ENCODE peak calls at places on chromosomes 4 and X, in seven cellular contexts. One of them, this sample, is unnamed.

GRCh38 chrX:70720721-70721120 is 187.8 kb downstream of the TEX11 start:
- DNase-seq in GM12891: no peak
- DNase-seq in SK-N-SH: no peak
- DNase-seq in transverse colon: no peak
- DNase-seq in Panc1: no peak
- DNase-seq in H1: no peak
- DNase-seq in suprapubic skin: no peak
- DNase-seq in this sample: no peak

GRCh38 chr4:3793545-3793944 is 27.4 kb downstream of the ADRA2C start:
- DNase-seq in GM12891: no peak
- DNase-seq in H1: no peak
- DNase-seq in SK-N-SH: no peak
- DNase-seq in transverse colon: no peak
- DNase-seq in Panc1: no peak
- DNase-seq in suprapubic skin: no peak
- DNase-seq in this sample: no peak

GRCh38 chrX:40573763-40574162 is 7.0 kb upstream of the ATP6AP2 start:
- DNase-seq in suprapubic skin: no peak
- DNase-seq in H1: peak; percentile 46
- DNase-seq in GM12891: no peak
- DNase-seq in Panc1: peak; percentile 35
- DNase-seq in transverse colon: no peak
- DNase-seq in SK-N-SH: no peak
- DNase-seq in this sample: no peak

GRCh38 chr4:106494066-106494465 is 125.5 kb upstream of the GIMD1 start:
- DNase-seq in GM12891: no peak
- DNase-seq in suprapubic skin: no peak
- DNase-seq in H1: no peak
- DNase-seq in Panc1: no peak
- DNase-seq in SK-N-SH: no peak
- DNase-seq in transverse colon: no peak
- DNase-seq in this sample: no peak

GRCh38 chr4:4974727-4975126 is 44.5 kb downstream of the CYTL1 start:
- DNase-seq in transverse colon: no peak
- DNase-seq in Panc1: no peak
- DNase-seq in SK-N-SH: no peak
- DNase-seq in GM12891: no peak
- DNase-seq in H1: no peak
- DNase-seq in suprapubic skin: no peak
- DNase-seq in this sample: no peak

GRCh38 chr4:1544861-1545275 is 138.6 kb upstream of the NKX1-1 start:
- DNase-seq in Panc1: no peak
- DNase-seq in transverse colon: peak; percentile 61
- DNase-seq in H1: no peak
- DNase-seq in suprapubic skin: no peak
- DNase-seq in GM12891: no peak
- DNase-seq in SK-N-SH: no peak
- DNase-seq in this sample: no peak

GRCh38 chrX:108029928-108030711 is 14.7 kb upstream of the VSIG1 start:
- DNase-seq in H1: no peak
- DNase-seq in Panc1: no peak
- DNase-seq in SK-N-SH: no peak
- DNase-seq in transverse colon: no peak
- DNase-seq in suprapubic skin: no peak
- DNase-seq in GM12891: no peak
- DNase-seq in this sample: no peak

GRCh38 chr4:34170941-34171340 is 2073.4 kb downstream of the ARAP2 start:
- DNase-seq in H1: no peak
- DNase-seq in suprapubic skin: no peak
- DNase-seq in transverse colon: no peak
- DNase-seq in SK-N-SH: no peak
- DNase-seq in Panc1: no peak
- DNase-seq in GM12891: no peak
- DNase-seq in this sample: no peak

GRCh38 chr4:99856166-99856565 is 38.1 kb downstream of the LAMTOR3 start:
- DNase-seq in suprapubic skin: no peak
- DNase-seq in SK-N-SH: no peak
- DNase-seq in Panc1: no peak
- DNase-seq in GM12891: no peak
- DNase-seq in H1: no peak
- DNase-seq in transverse colon: no peak
- DNase-seq in this sample: no peak

GRCh38 chrX:87518504-87518903 is 902 bp downstream of the KLHL4 start:
- DNase-seq in Panc1: no peak
- DNase-seq in SK-N-SH: no peak
- DNase-seq in GM12891: no peak
- DNase-seq in transverse colon: no peak
- DNase-seq in suprapubic skin: no peak
- DNase-seq in H1: no peak
- DNase-seq in this sample: no peak

GRCh38 chr4:10384974-10385373 is 72.3 kb downstream of the ZNF518B start:
- DNase-seq in GM12891: no peak
- DNase-seq in transverse colon: no peak
- DNase-seq in SK-N-SH: no peak
- DNase-seq in Panc1: no peak
- DNase-seq in suprapubic skin: no peak
- DNase-seq in H1: no peak
- DNase-seq in this sample: no peak

GRCh38 chrX:13646154-13646549 is 6.8 kb upstream of the TCEANC start:
- DNase-seq in transverse colon: peak; percentile 66
- DNase-seq in GM12891: no peak
- DNase-seq in H1: peak; percentile 58
- DNase-seq in SK-N-SH: peak; percentile 40
- DNase-seq in Panc1: no peak
- DNase-seq in suprapubic skin: no peak
- DNase-seq in this sample: peak; percentile 83

GRCh38 chrX:29687687-29688086 is 527.7 kb upstream of the MAGEB2 start:
- DNase-seq in Panc1: no peak
- DNase-seq in GM12891: no peak
- DNase-seq in SK-N-SH: no peak
- DNase-seq in transverse colon: no peak
- DNase-seq in suprapubic skin: no peak
- DNase-seq in H1: no peak
- DNase-seq in this sample: no peak

GRCh38 chr4:98476891-98477290 is 181.5 kb downstream of the TSPAN5 start:
- DNase-seq in Panc1: no peak
- DNase-seq in transverse colon: no peak
- DNase-seq in suprapubic skin: no peak
- DNase-seq in GM12891: no peak
- DNase-seq in SK-N-SH: no peak
- DNase-seq in H1: no peak
- DNase-seq in this sample: no peak

GRCh38 chr4:141569141-141569540 is 67.2 kb upstream of the IL15 start:
- DNase-seq in Panc1: no peak
- DNase-seq in SK-N-SH: no peak
- DNase-seq in transverse colon: no peak
- DNase-seq in suprapubic skin: no peak
- DNase-seq in H1: no peak
- DNase-seq in GM12891: no peak
- DNase-seq in this sample: no peak

GRCh38 chr4:112082954-112083586 is 62.2 kb upstream of the FAM241A start:
- DNase-seq in suprapubic skin: no peak
- DNase-seq in transverse colon: no peak
- DNase-seq in Panc1: peak; percentile 92
- DNase-seq in H1: no peak
- DNase-seq in SK-N-SH: no peak
- DNase-seq in GM12891: no peak
- DNase-seq in this sample: no peak

GRCh38 chr4:85824166-85824945 is 349.4 kb downstream of the ARHGAP24 start:
- DNase-seq in GM12891: no peak
- DNase-seq in Panc1: no peak
- DNase-seq in H1: no peak
- DNase-seq in SK-N-SH: no peak
- DNase-seq in transverse colon: no peak
- DNase-seq in suprapubic skin: no peak
- DNase-seq in this sample: no peak

GRCh38 chr4:10926025-10926424 is 241.5 kb upstream of the CLNK start:
- DNase-seq in GM12891: no peak
- DNase-seq in suprapubic skin: no peak
- DNase-seq in SK-N-SH: no peak
- DNase-seq in transverse colon: no peak
- DNase-seq in Panc1: no peak
- DNase-seq in H1: no peak
- DNase-seq in this sample: no peak

GRCh38 chrX:107503996-107504395 is 54.5 kb downstream of the FRMPD3 start:
- DNase-seq in SK-N-SH: no peak
- DNase-seq in GM12891: no peak
- DNase-seq in Panc1: no peak
- DNase-seq in H1: no peak
- DNase-seq in transverse colon: no peak
- DNase-seq in suprapubic skin: no peak
- DNase-seq in this sample: no peak

GRCh38 chrX:112113460-112113859 is 30.9 kb upstream of the TRPC5 start:
- DNase-seq in GM12891: no peak
- DNase-seq in transverse colon: no peak
- DNase-seq in H1: no peak
- DNase-seq in Panc1: no peak
- DNase-seq in SK-N-SH: no peak
- DNase-seq in suprapubic skin: no peak
- DNase-seq in this sample: no peak

GRCh38 chrX:109487640-109488039 is 5.8 kb upstream of the GUCY2F start:
- DNase-seq in Panc1: no peak
- DNase-seq in transverse colon: no peak
- DNase-seq in suprapubic skin: no peak
- DNase-seq in GM12891: no peak
- DNase-seq in SK-N-SH: no peak
- DNase-seq in H1: no peak
- DNase-seq in this sample: no peak

DNA sequence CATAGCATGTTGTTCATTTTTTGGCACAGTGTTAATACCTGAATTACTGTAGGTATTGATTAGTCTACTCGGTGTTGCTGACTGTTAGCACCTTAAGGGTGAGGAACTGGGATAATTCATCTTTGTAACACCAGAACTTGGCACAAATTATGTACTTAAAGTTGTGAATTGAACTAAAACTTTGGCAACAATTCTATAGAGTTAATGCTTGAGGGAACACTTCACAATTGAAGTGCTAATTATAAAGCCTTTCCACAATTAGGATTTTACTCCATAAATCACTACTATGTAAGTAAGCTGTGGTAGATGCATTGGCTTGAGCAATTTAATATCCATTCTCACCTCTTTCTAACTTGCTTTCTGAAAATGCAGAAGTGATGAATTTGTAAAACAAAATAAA is 686.7 kb downstream of the PDHA2 start:
- DNase-seq in Panc1: no peak
- DNase-seq in transverse colon: no peak
- DNase-seq in SK-N-SH: no peak
- DNase-seq in GM12891: no peak
- DNase-seq in suprapubic skin: no peak
- DNase-seq in H1: no peak
- DNase-seq in this sample: no peak
- TF ChIP-seq POLR2AphosphoS5 in Panc1: no peak
- TF ChIP-seq POLR2AphosphoS5 in transverse colon: no peak
- TF ChIP-seq POLR2AphosphoS5 in SK-N-SH: no peak
- TF ChIP-seq POLR2AphosphoS5 in GM12891: no peak
- TF ChIP-seq POLR2AphosphoS5 in suprapubic skin: no peak
- TF ChIP-seq POLR2AphosphoS5 in H1: no peak
- TF ChIP-seq POLR2AphosphoS5 in this sample: no peak

DNA sequence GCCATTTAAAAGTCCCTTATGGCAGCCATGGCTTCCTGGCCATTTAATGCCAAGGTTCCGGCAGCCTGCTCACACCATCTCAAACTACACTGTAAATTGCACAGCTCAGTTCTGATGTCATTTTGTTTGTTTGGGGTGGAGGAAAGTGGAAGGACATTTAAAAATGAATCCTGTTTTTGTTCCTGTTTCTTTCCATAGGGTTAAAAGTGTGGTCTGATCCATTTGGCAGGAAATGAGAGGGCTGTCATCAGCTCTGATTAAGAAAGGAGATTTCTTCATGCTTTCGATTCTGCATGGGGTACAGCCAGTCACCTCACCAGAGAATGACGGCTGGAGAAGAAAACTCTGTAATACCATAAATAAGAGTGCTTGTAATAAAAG is 14.9 kb downstream of the SMIM20 start:
- DNase-seq in transverse colon: no peak
- DNase-seq in GM12891: no peak
- DNase-seq in H1: no peak
- DNase-seq in suprapubic skin: no peak
- DNase-seq in Panc1: no peak
- DNase-seq in SK-N-SH: no peak
- DNase-seq in this sample: no peak
- TF ChIP-seq POLR2AphosphoS5 in transverse colon: no peak
- TF ChIP-seq POLR2AphosphoS5 in GM12891: no peak
- TF ChIP-seq POLR2AphosphoS5 in H1: no peak
- TF ChIP-seq POLR2AphosphoS5 in suprapubic skin: no peak
- TF ChIP-seq POLR2AphosphoS5 in Panc1: no peak
- TF ChIP-seq POLR2AphosphoS5 in SK-N-SH: no peak
- TF ChIP-seq POLR2AphosphoS5 in this sample: no peak

DNA sequence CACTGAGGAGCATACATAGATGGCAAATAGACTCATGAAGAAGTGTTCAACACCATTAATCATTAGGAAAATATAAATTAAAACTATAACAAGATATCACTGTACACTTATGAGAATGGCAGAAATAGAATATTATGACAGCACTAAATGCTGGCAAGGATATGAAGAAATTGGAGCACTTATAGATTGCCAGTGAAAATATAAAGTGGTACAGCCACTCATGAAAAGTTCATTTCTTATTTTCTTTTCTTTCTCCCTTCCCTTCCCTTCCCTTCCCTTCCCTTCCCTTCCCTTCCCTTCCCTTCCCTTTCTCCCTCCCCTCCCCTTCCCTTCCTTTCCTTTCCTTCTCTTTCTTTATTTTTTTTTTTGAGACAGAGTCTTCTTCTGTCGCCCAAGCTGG is 53.7 kb downstream of the ANKRD50 start:
- DNase-seq in Panc1: no peak
- DNase-seq in GM12891: no peak
- DNase-seq in SK-N-SH: no peak
- DNase-seq in H1: no peak
- DNase-seq in transverse colon: no peak
- DNase-seq in suprapubic skin: no peak
- DNase-seq in this sample: no peak
- TF ChIP-seq POLR2AphosphoS5 in Panc1: no peak
- TF ChIP-seq POLR2AphosphoS5 in GM12891: no peak
- TF ChIP-seq POLR2AphosphoS5 in SK-N-SH: no peak
- TF ChIP-seq POLR2AphosphoS5 in H1: no peak
- TF ChIP-seq POLR2AphosphoS5 in transverse colon: no peak
- TF ChIP-seq POLR2AphosphoS5 in suprapubic skin: no peak
- TF ChIP-seq POLR2AphosphoS5 in this sample: no peak

GRCh38 chr4:57504139-57504538 is 394.0 kb upstream of the IGFBP7 start:
- DNase-seq in SK-N-SH: no peak
- DNase-seq in suprapubic skin: no peak
- DNase-seq in Panc1: no peak
- DNase-seq in GM12891: no peak
- DNase-seq in transverse colon: no peak
- DNase-seq in H1: no peak
- DNase-seq in this sample: no peak

GRCh38 chr4:57499786-57500185 is 389.6 kb upstream of the IGFBP7 start:
- DNase-seq in GM12891: no peak
- DNase-seq in transverse colon: no peak
- DNase-seq in Panc1: no peak
- DNase-seq in SK-N-SH: no peak
- DNase-seq in suprapubic skin: no peak
- DNase-seq in H1: no peak
- DNase-seq in this sample: peak; percentile 2

DNA sequence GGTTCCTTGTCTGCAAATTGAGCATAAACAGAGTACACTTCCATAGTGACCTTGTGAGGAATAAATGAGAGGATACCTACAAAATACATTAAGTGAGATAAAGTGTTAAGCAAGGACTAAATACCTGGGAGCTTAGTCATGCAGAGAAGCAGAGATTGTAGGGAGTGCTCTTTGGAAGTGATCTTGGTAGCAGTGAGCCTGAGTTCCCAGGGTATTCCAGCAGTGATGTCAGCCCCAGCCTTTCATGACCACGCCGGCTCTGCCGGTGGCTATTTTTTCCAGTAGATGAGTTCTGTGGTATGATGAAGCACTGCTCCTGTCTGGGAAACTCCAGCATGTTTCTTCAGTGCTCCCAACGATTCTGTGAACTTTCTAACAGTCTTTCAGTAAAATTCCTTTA is 391.5 kb upstream of the IGFBP7 start:
- DNase-seq in GM12891: no peak
- DNase-seq in transverse colon: no peak
- DNase-seq in suprapubic skin: no peak
- DNase-seq in SK-N-SH: no peak
- DNase-seq in Panc1: no peak
- DNase-seq in H1: no peak
- DNase-seq in this sample: no peak
- TF ChIP-seq POLR2AphosphoS5 in GM12891: no peak
- TF ChIP-seq POLR2AphosphoS5 in transverse colon: no peak
- TF ChIP-seq POLR2AphosphoS5 in suprapubic skin: no peak
- TF ChIP-seq POLR2AphosphoS5 in SK-N-SH: no peak
- TF ChIP-seq POLR2AphosphoS5 in Panc1: no peak
- TF ChIP-seq POLR2AphosphoS5 in H1: no peak
- TF ChIP-seq POLR2AphosphoS5 in this sample: no peak

This sample was measured in K562.